ENCODE peak calls at places on chromosomes 2 and 18, in five cellular contexts. Z is K562, D is HepG2, A is H1, M is SK-N-SH. P is an unnamed sample.

GRCh38 chr18:77167276-77167675 is 34.7 kb upstream of the MBP start:
- DNase-seq in Z (no peak), D (no peak), A (no peak), M (no peak), P (no peak)

GRCh38 chr2:105179469-105180372 is 61.8 kb upstream of the GPR45 start:
- DNase-seq in Z (peak; percentile 78), D (peak; percentile 51), A (no peak), M (peak; percentile 28), P (peak; percentile 86)

GRCh38 chr2:15701326-15701907 is 109.7 kb downstream of the DDX1 start:
- DNase-seq in Z (no peak), D (no peak), A (no peak), M (no peak), P (no peak)

GRCh38 chr2:55309441-55309840 is 40.4 kb upstream of the MTIF2 start:
- DNase-seq in Z (no peak), D (no peak), A (no peak), M (no peak), P (no peak)

GRCh38 chr2:181124499-181124898 is 144.1 kb downstream of the UBE2E3 start:
- DNase-seq in Z (no peak), D (no peak), A (no peak), M (no peak), P (no peak)

GRCh38 chr18:37346048-37346447 is 219.6 kb downstream of the CELF4 start:
- DNase-seq in Z (no peak), D (no peak), A (no peak), M (no peak), P (no peak)

GRCh38 chr18:34223893-34224422 is 755 bp downstream of the NOL4 start:
- DNase-seq in Z (no peak), D (no peak), A (peak; percentile 49), M (peak; percentile 40), P (no peak)

GRCh38 chr2:201151127-201152074 is 31.5 kb upstream of the CASP10 start:
- DNase-seq in Z (no peak), D (peak; percentile 39), A (no peak), M (no peak), P (peak; percentile 77)

GRCh38 chr2:63843791-63844190 is 2.1 kb downstream of the UGP2 start:
- DNase-seq in Z (no peak), D (no peak), A (no peak), M (no peak), P (no peak)
- TF ChIP-seq CHD2 in Z (no peak), D (no peak), A (no peak), M (no peak), P (no peak)

GRCh38 chr2:222907790-222908431 is 47.1 kb downstream of the ACSL3 start:
- DNase-seq in Z (no peak), D (peak; percentile 67), A (no peak), M (no peak), P (no peak)
- TF ChIP-seq CHD2 in Z (no peak), D (no peak), A (no peak), M (no peak), P (no peak)

GRCh38 chr2:224453892-224454291 is 52.0 kb upstream of the FAM124B start:
- DNase-seq in Z (no peak), D (no peak), A (no peak), M (no peak), P (no peak)

GRCh38 chr2:224444011-224444410 is 42.1 kb upstream of the FAM124B start:
- DNase-seq in Z (no peak), D (no peak), A (no peak), M (no peak), P (no peak)

GRCh38 chr2:224448236-224448635 is 46.3 kb upstream of the FAM124B start:
- DNase-seq in Z (no peak), D (no peak), A (no peak), M (no peak), P (no peak)

GRCh38 chr2:224444783-224445182 is 42.9 kb upstream of the FAM124B start:
- DNase-seq in Z (no peak), D (no peak), A (no peak), M (no peak), P (no peak)

DNA sequence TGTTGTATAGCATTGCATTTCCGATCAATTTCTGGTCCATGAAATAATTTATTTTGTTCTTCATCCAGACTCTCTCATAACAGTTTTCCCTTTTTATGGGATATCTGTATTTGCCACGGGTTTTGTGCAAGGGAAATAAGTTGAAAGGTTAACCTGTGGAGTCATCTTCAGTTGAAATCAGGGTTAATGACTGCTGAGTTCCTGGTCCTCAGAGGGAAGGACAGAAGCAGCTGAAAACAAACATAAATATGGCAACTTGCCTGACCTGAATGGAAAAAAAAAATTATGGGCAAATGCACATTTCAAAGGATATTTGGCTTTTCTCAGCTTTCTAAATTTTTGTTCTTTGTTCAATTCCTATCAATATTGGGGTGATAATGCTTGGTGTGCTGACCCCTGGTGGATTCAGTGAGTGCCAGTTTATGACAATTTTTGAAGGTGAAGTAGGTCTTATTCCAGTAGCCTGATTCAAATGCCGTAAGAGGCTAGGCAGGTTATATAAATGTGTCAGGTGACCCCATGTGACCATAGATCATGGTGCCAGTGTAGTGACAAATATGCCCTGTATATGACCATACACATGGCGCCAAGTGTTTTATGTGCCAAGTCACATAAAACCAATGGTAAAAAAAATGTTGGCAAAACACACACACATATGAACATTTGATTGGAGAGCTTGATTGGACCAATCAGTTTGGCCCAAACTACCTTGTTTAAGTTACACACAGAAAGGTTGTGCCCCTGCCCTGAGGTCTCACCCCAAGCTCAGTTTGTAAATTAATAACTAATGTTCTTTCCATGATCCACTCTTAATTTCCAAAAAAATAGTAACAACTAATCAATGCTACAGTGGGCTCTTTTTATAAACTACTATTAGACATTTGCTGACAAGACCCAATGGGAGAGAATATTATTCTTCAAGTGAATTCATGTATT is 47.6 kb upstream of the FAM124B start:
- DNase-seq in Z (peak; percentile 14), D (peak; percentile 44), A (no peak), M (peak; percentile 44), P (peak; percentile 38)
- TF ChIP-seq CHD2 in Z (no peak), D (no peak), A (no peak), M (no peak), P (no peak)

GRCh38 chr2:236120006-236120740 is 48.0 kb downstream of the GBX2 start:
- DNase-seq in Z (no peak), D (no peak), A (no peak), M (no peak), P (no peak)

GRCh38 chr2:236119476-236119875 is 48.7 kb downstream of the GBX2 start:
- DNase-seq in Z (no peak), D (no peak), A (no peak), M (no peak), P (no peak)

GRCh38 chr2:236117396-236117795 is 50.8 kb downstream of the GBX2 start:
- DNase-seq in Z (no peak), D (no peak), A (no peak), M (no peak), P (no peak)

GRCh38 chr2:236119003-236119402 is 49.2 kb downstream of the GBX2 start:
- DNase-seq in Z (no peak), D (no peak), A (no peak), M (no peak), P (no peak)

GRCh38 chr2:236117861-236118269 is 50.3 kb downstream of the GBX2 start:
- DNase-seq in Z (no peak), D (peak; percentile 93), A (no peak), M (no peak), P (peak; percentile 27)
- TF ChIP-seq CHD2 in Z (no peak), D (no peak), A (no peak), M (no peak), P (no peak)

DNA sequence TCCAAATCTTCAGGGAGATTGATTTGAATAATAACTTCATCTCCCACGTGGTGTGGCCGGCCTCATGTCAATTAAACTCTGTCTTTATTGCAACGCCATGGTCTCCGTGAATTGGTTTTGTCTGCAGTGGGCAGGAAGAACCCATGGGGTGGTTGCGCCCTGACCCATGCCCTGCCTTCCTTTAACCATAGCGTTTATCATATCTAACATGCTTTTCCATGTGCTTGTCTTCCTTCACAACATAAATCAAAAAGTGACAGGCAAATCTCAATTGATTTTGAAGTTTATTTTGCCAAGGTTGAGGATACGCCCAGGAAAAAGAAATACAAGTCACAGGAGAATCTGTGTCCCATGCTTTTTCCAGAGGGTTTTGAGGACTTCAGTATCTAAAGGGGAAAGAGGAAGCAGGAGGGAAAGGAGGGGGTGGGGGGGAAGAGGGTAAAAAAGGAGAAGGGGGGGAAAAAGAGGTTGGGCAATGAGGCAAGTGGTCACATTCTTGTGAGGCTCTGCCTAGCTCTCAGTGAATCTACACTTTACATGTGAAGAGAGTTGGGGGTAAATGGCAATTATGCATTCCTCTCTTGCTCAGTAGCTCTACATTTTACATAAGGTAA is 66.5 kb upstream of the CABLES1 start:
- DNase-seq in Z (no peak), D (no peak), A (no peak), M (no peak), P (no peak)
- TF ChIP-seq CHD2 in Z (no peak), D (no peak), A (no peak), M (no peak), P (no peak)

GRCh38 chr2:163345795-163346573 is 389.8 kb downstream of the FIGN start:
- DNase-seq in Z (peak; percentile 40), D (peak; percentile 59), A (no peak), M (peak; percentile 49), P (peak; percentile 26)

GRCh38 chr2:163351966-163352365 is 383.8 kb downstream of the FIGN start:
- DNase-seq in Z (no peak), D (no peak), A (no peak), M (no peak), P (no peak)

GRCh38 chr2:163343316-163343715 is 392.5 kb downstream of the FIGN start:
- DNase-seq in Z (no peak), D (no peak), A (no peak), M (no peak), P (no peak)

GRCh38 chr2:163348843-163349395 is 386.9 kb downstream of the FIGN start:
- DNase-seq in Z (no peak), D (peak; percentile 34), A (no peak), M (no peak), P (peak; percentile 55)

GRCh38 chr2:163347982-163348842 is 387.6 kb downstream of the FIGN start:
- DNase-seq in Z (peak; percentile 4), D (no peak), A (peak; percentile 81), M (no peak), P (peak; percentile 92)
- TF ChIP-seq CHD2 in Z (no peak), D (no peak), A (no peak), M (no peak), P (no peak)

DNA sequence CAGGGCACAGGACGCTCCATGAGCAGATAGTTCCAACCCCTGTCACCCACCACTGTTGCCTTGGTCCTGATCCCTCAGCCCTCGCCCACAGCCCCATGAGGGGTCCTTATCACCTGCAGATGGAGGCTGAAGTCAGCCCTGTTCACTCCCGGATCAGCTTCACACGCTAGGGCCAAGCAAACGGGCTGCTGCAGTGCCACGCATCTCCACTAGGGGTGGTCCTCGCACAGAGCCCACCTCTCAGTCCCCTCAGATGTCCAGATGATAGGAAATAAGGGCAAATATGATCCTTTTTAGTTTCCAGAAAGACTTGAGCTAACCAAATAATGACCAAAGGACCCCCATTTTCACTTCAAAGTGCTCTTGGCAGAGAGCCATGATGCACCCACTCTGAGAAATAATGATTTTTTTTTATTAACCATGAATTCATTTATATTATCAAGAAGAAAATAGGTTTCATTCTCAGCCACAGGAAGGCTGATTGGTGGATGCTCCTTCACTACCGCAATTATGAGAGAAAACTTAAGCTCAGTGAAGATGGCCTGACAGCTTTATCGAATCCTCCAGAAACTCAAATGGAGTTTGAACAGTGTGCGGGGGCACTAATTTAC is 71.9 kb upstream of the KLHL29 start:
- DNase-seq in Z (peak; percentile 51), D (no peak), A (peak; percentile 91), M (peak; percentile 66), P (peak; percentile 44)
- TF ChIP-seq CHD2 in Z (no peak), D (no peak), A (no peak), M (no peak), P (no peak)